ENCODE peak calls at places on chromosomes 7 and 10, in five cellular contexts. S is colonic mucosa, N is brain microvascular endothelial cell, D is transverse colon, M is aorta. T is an unnamed sample.

GRCh38 chr7:45973725-45974532 is 52.9 kb upstream of the IGFBP3 start:
- DNase-seq in M (no peak), N (no peak), S (peak; percentile 9), D (no peak), T (no peak)

GRCh38 chr7:108486291-108486966 is 30.2 kb upstream of the NRCAM start:
- DNase-seq in N (peak; percentile 24), M (no peak), D (no peak), S (no peak), T (no peak)

GRCh38 chr10:127485153-127485857 is 63.8 kb upstream of the NPS start:
- DNase-seq in S (no peak), M (no peak), N (peak; percentile 79), D (no peak), T (no peak)

GRCh38 chr10:80544316-80544953 is 6.7 kb downstream of the SH2D4B start:
- DNase-seq in N (no peak), D (no peak), M (no peak), S (no peak), T (no peak)

GRCh38 chr7:150855046-150855445 is 2.7 kb downstream of the AOC1 start:
- DNase-seq in S (no peak), M (no peak), N (no peak), D (no peak), T (no peak)

GRCh38 chr10:65234261-65234660 is 1691.6 kb upstream of the LRRTM3 start:
- DNase-seq in S (no peak), D (no peak), M (no peak), N (no peak), T (no peak)

GRCh38 chr7:127107601-127108007 is 145.1 kb downstream of the GRM8 start:
- DNase-seq in S (peak; percentile 58), N (peak; percentile 39), M (no peak), D (peak; percentile 38), T (peak; percentile 38)

GRCh38 chr7:47132471-47132870 is 449.4 kb downstream of the TNS3 start:
- DNase-seq in S (no peak), N (no peak), D (no peak), M (no peak), T (no peak)

GRCh38 chr10:60384006-60384405 is 5.7 kb downstream of the ANK3 start:
- DNase-seq in S (no peak), D (no peak), N (no peak), M (no peak), T (no peak)

GRCh38 chr10:117341061-117341460 is 34.2 kb downstream of the PDZD8 start:
- DNase-seq in N (no peak), M (no peak), D (no peak), S (no peak), T (no peak)

GRCh38 chr10:116663342-116663741 is 42.6 kb downstream of the PNLIPRP2 start:
- DNase-seq in D (no peak), N (no peak), M (no peak), S (no peak), T (no peak)

GRCh38 chr7:40922316-40922670 is 780.6 kb downstream of the INHBA start:
- DNase-seq in S (no peak), M (no peak), N (peak; percentile 44), D (no peak), T (no peak)

GRCh38 chr7:30996261-30996660 is 32.5 kb downstream of the GHRHR start:
- DNase-seq in S (no peak), D (no peak), M (no peak), N (no peak), T (no peak)

GRCh38 chr10:77004917-77005564 is 632.6 kb downstream of the KCNMA1 start:
- DNase-seq in M (no peak), D (no peak), N (peak; percentile 45), S (peak; percentile 33), T (peak; percentile 11)

GRCh38 chr7:27641576-27642230 is 21.0 kb downstream of the HIBADH start:
- DNase-seq in S (no peak), D (no peak), N (peak; percentile 16), M (no peak), T (no peak)

GRCh38 chr10:69061305-69062161 is 26.4 kb upstream of the SRGN start:
- DNase-seq in N (peak; percentile 98), S (peak; percentile 38), M (peak; percentile 74), D (peak; percentile 61), T (no peak)

GRCh38 chr10:62443866-62444265 is 69.7 kb downstream of the ZNF365 start:
- DNase-seq in S (no peak), D (no peak), M (no peak), N (no peak), T (no peak)

GRCh38 chr7:130276796-130277762 is 10.4 kb downstream of the CPA2 start:
- DNase-seq in S (no peak), D (no peak), N (no peak), M (no peak), T (no peak)

GRCh38 chr10:75276029-75276872 is 40.5 kb upstream of the COMTD1 start:
- DNase-seq in S (peak; percentile 71), D (no peak), M (no peak), N (no peak), T (no peak)

GRCh38 chr10:103736763-103737162 is 118.6 kb downstream of the SH3PXD2A start:
- DNase-seq in D (no peak), M (no peak), S (no peak), N (peak; percentile 31), T (no peak)

GRCh38 chr10:91603173-91603572 is 29.7 kb downstream of the PPP1R3C start:
- DNase-seq in N (no peak), M (no peak), S (no peak), D (no peak), T (no peak)
- H3K27ac ChIP-seq in N (peak overlapping the region; percentile 94), M (peak overlapping the region; percentile 29), S (no peak overlapping the region), D (no peak overlapping the region), T (no peak overlapping the region)

GRCh38 chr10:18142151-18142550 is 1.9 kb downstream of the CACNB2 start:
- DNase-seq in M (no peak), N (no peak), S (no peak), D (no peak), T (no peak)
- H3K27ac ChIP-seq in M (no peak overlapping the region), N (no peak overlapping the region), S (peak overlapping the region; percentile 18), D (peak overlapping the region; percentile 94), T (peak overlapping the region; percentile 82)

GRCh38 chr7:23469150-23469960 is 936 bp downstream of the IGF2BP3 start:
- DNase-seq in N (no peak), S (no peak), D (no peak), M (no peak), T (no peak)
- H3K27ac ChIP-seq in N (peak overlapping the region; percentile 79), S (no peak overlapping the region), D (no peak overlapping the region), M (no peak overlapping the region), T (no peak overlapping the region)

GRCh38 chr10:88065384-88066049 is 202.1 kb downstream of the PTEN start:
- DNase-seq in D (no peak), S (no peak), M (no peak), N (peak; percentile 12), T (no peak)
- H3K27ac ChIP-seq in D (peak overlapping the region; percentile 34), S (peak overlapping the region; percentile 29), M (no peak overlapping the region), N (no peak overlapping the region), T (no peak overlapping the region)

DNA sequence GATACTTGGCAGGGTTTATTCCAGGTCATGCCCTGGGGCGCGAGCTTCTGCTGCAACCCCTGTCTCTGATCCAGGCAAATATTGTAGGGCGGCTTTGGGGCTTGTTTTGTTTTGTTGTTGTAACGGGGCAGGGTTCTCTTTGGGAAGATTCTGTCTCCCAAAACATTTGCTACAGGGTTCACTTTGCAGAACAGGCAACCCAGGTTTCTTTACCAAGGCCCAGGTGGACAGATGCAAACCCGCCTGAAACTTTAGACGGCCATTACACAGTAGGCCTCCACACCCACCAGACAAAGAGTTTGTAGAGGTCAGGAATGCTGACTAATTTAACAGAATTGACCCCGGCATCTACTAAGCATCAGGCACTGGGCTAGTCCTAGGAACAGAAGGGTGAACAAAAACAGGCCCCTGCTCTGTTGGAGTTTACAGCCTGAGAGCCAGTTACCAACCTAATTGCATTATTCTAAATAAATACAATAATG is 570 bp upstream of the CDCA7L start:
- DNase-seq in S (no peak), M (no peak), D (no peak), N (no peak), T (no peak)
- H3K27ac ChIP-seq in S (peak overlapping the region; percentile 80), M (no peak overlapping the region), D (peak overlapping the region; percentile 92), N (peak overlapping the region; percentile 87), T (peak overlapping the region; percentile 70)

GRCh38 chr10:29448125-29448524 is 159.3 kb downstream of the LYZL1 start:
- DNase-seq in M (no peak), S (no peak), N (no peak), D (no peak), T (no peak)

GRCh38 chr10:29440981-29441380 is 152.1 kb downstream of the LYZL1 start:
- DNase-seq in D (no peak), N (no peak), S (no peak), M (no peak), T (no peak)

GRCh38 chr10:29446327-29446726 is 157.5 kb downstream of the LYZL1 start:
- DNase-seq in N (no peak), D (no peak), S (no peak), M (no peak), T (no peak)

GRCh38 chr10:29438271-29438670 is 149.4 kb downstream of the LYZL1 start:
- DNase-seq in D (no peak), M (no peak), N (no peak), S (no peak), T (no peak)

DNA sequence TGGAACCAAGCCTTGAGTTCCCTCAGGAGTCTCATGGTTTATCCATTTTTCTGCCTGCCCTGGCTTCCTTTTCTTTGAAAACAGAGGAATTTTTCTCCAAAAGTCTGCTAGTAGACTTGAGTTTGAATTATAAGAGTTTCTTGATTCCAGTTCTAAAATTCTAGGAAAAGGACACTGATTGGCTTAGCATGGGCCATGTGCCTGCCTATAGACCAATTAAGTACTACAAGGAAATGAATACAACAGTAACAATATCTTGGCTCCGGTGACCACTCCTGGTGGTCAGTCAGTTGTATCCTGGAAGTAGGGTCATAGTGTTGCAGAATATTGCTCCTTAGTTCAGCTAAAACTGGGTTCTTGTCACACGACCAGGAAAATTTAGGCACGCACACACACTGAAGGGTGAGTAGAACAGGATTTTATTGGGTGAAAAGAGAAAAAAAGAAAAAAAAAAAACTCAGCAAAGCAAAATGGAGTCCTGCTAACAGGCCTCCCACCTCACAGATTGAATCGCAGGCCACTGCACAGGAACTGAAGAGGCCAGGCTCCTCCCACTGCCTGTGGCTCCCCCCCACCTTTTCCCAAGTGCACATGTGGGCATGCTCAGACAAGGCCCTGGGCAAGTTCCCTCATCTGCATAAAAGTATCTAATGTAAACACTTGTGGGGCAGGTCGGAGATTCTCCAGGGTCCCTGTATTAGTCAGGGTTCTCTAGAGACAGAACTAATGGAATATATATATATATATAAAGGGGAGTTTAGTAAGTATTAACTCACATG is 155.1 kb downstream of the LYZL1 start:
- DNase-seq in D (no peak), N (peak; percentile 16), S (no peak), M (no peak), T (no peak)
- H3K27ac ChIP-seq in D (no peak overlapping the region), N (no peak overlapping the region), S (no peak overlapping the region), M (no peak overlapping the region), T (no peak overlapping the region)

GRCh38 chr10:125076891-125077643 is 83.3 kb downstream of the CTBP2 start:
- DNase-seq in S (no peak), M (peak; percentile 30), D (no peak), N (peak; percentile 62), T (no peak)

GRCh38 chr10:125071008-125071407 is 89.4 kb downstream of the CTBP2 start:
- DNase-seq in M (no peak), S (no peak), D (no peak), N (no peak), T (no peak)

GRCh38 chr10:125076121-125076825 is 84.1 kb downstream of the CTBP2 start:
- DNase-seq in N (no peak), S (no peak), D (no peak), M (peak; percentile 24), T (no peak)

GRCh38 chr10:125073996-125074395 is 86.4 kb downstream of the CTBP2 start:
- DNase-seq in S (no peak), D (no peak), M (no peak), N (no peak), T (no peak)

GRCh38 chr10:125072824-125073223 is 87.5 kb downstream of the CTBP2 start:
- DNase-seq in D (no peak), S (no peak), N (no peak), M (no peak), T (no peak)
- H3K27ac ChIP-seq in D (no peak overlapping the region), S (no peak overlapping the region), N (no peak overlapping the region), M (no peak overlapping the region), T (no peak overlapping the region)